ENCODE peak calls at places on chromosomes 3 and 15, in ten cellular contexts. M is hepatocyte; J is T-helper 17 cell; C is GM12865; Y is occipital lobe; B is HCT116; U is activated T-helper 1 cell treated with anti-CD3 and anti-CD28 coated beads, Interleukin-2, amount 50 U/mL, for 16 hours; K is T-cell; D is germinal center; N is hypothalamus. L is an unnamed sample.

GRCh38 chr3:55445551-55445950 is 41.6 kb downstream of the WNT5A start:
- DNase-seq in C (no peak), M (peak), D (no peak), J (no peak), N (no peak), B (no peak), K (no peak), U (no peak), Y (no peak), L (peak)

GRCh38 chr15:53448215-53449001 is 311.1 kb downstream of the WDR72 start:
- DNase-seq in K (no peak), B (no peak), C (no peak), D (no peak), J (no peak), Y (no peak), M (no peak), N (no peak), U (no peak), L (peak)

GRCh38 chr3:133781570-133781969 is 24.0 kb upstream of the SRPRB start:
- DNase-seq in U (no peak), J (no peak), B (no peak), D (no peak), K (no peak), N (no peak), M (no peak), Y (no peak), C (no peak), L (no peak)

GRCh38 chr3:152382312-152383135 is 113.8 kb downstream of the MBNL1 start:
- DNase-seq in U (no peak), B (no peak), Y (no peak), D (no peak), J (no peak), K (no peak), C (peak), N (no peak), M (no peak), L (peak)

GRCh38 chr3:52242039-52242438 is 3.1 kb upstream of the TWF2 start:
- DNase-seq in N (no peak), C (no peak), Y (no peak), B (no peak), U (no peak), K (no peak), M (no peak), D (no peak), J (no peak), L (no peak)

GRCh38 chr15:70259030-70259424 is 161.3 kb upstream of the TLE3 start:
- DNase-seq in D (peak), Y (no peak), B (no peak), N (no peak), J (peak), U (peak), K (peak), C (peak), M (peak), L (peak)

GRCh38 chr3:149077638-149078037 is 8.7 kb downstream of the HLTF start:
- DNase-seq in U (no peak), C (no peak), Y (no peak), D (no peak), B (no peak), K (no peak), J (no peak), M (peak), N (no peak), L (peak)

GRCh38 chr15:70426065-70426821 is 328.5 kb upstream of the TLE3 start:
- DNase-seq in J (no peak), D (no peak), K (no peak), B (no peak), M (no peak), U (no peak), N (no peak), C (no peak), Y (no peak), L (no peak)

GRCh38 chr3:129016366-129016724 is 15.2 kb downstream of the EFCC1 start:
- DNase-seq in Y (no peak), C (peak), K (peak), B (no peak), U (no peak), J (peak), M (peak), D (peak), N (no peak), L (peak)

GRCh38 chr3:50617096-50617791 is at the start of gene MAPKAPK3:
- DNase-seq in Y (no peak), U (no peak), M (peak), K (no peak), C (peak), N (no peak), J (no peak), D (peak), B (no peak), L (no peak)

GRCh38 chr3:5304789-5305680 is 117.5 kb downstream of the EDEM1 start:
- DNase-seq in J (no peak), Y (no peak), B (peak), K (peak), M (peak), C (peak), D (peak), N (no peak), U (no peak), L (peak)

GRCh38 chr15:97126556-97127233 is 796.2 kb downstream of the NR2F2 start:
- DNase-seq in J (no peak), M (no peak), D (no peak), C (no peak), Y (no peak), U (no peak), B (no peak), K (no peak), N (no peak), L (peak)

GRCh38 chr15:82739086-82739485 is 29.4 kb upstream of the AP3B2 start:
- DNase-seq in D (no peak), M (no peak), N (no peak), K (no peak), Y (no peak), B (no peak), C (no peak), U (no peak), J (no peak), L (peak)

GRCh38 chr15:71970435-71970834 is 147.5 kb downstream of the MYO9A start:
- DNase-seq in Y (no peak), N (no peak), C (no peak), B (no peak), K (no peak), M (no peak), U (no peak), J (no peak), D (no peak), L (peak)

GRCh38 chr3:4476507-4476906 is 9.4 kb upstream of the SUMF1 start:
- DNase-seq in M (no peak), C (no peak), U (no peak), N (no peak), Y (no peak), D (no peak), K (no peak), J (no peak), B (no peak), L (peak)

GRCh38 chr3:94405258-94406035 is 342.6 kb downstream of the NSUN3 start:
- DNase-seq in C (no peak), M (no peak), D (no peak), Y (no peak), B (no peak), J (no peak), N (no peak), K (no peak), U (no peak), L (peak)

GRCh38 chr3:12961007-12961725 is 112.1 kb downstream of the IQSEC1 start:
- DNase-seq in U (no peak), C (no peak), Y (no peak), N (no peak), J (no peak), B (no peak), K (no peak), D (no peak), M (no peak), L (no peak)

GRCh38 chr3:127002195-127003174 is 19.6 kb downstream of the PLXNA1 start:
- DNase-seq in J (no peak), N (no peak), U (no peak), Y (peak), D (no peak), B (no peak), K (no peak), C (peak), M (peak), L (peak)

GRCh38 chr15:57762302-57762701 is 55.8 kb downstream of the POLR2M start:
- DNase-seq in U (no peak), Y (no peak), K (no peak), C (no peak), B (no peak), M (no peak), N (no peak), D (no peak), J (no peak), L (no peak)

GRCh38 chr15:80844011-80844732 is 65.0 kb downstream of the CEMIP start:
- DNase-seq in U (no peak), K (no peak), B (no peak), C (no peak), N (no peak), D (no peak), J (no peak), Y (peak), M (no peak), L (peak)

GRCh38 chr15:64288577-64288976 is 67.4 kb downstream of the CSNK1G1 start:
- DNase-seq in J (no peak), D (no peak), U (no peak), M (no peak), N (no peak), K (no peak), Y (no peak), B (no peak), C (no peak), L (peak)

GRCh38 chr15:101579766-101580165 is 72.4 kb downstream of the TM2D3 start:
- DNase-seq in J (no peak), K (no peak), M (no peak), B (no peak), N (no peak), Y (no peak), U (no peak), D (no peak), C (peak), L (peak)

GRCh38 chr15:42285042-42285441 is 11.8 kb upstream of the TMEM87A start:
- DNase-seq in C (no peak), B (no peak), D (no peak), Y (no peak), U (no peak), M (no peak), N (no peak), J (no peak), K (no peak), L (no peak)

GRCh38 chr3:44048196-44048924 is 193.3 kb upstream of the TOPAZ1 start:
- DNase-seq in B (no peak), K (no peak), Y (no peak), U (no peak), N (no peak), C (peak), D (no peak), M (no peak), J (no peak), L (peak)

GRCh38 chr15:74723754-74724334 is 1.5 kb downstream of the CYP1A1 start:
- DNase-seq in K (no peak), N (no peak), J (no peak), Y (no peak), B (peak), C (peak), D (peak), M (peak), U (no peak), L (peak)

GRCh38 chr3:184078851-184079250 is 18.0 kb upstream of the HTR3E start:
- DNase-seq in N (no peak), B (no peak), D (no peak), J (no peak), C (no peak), U (no peak), M (no peak), Y (no peak), K (no peak), L (no peak)

GRCh38 chr3:136194409-136195257 is 1.5 kb downstream of the MSL2 start:
- DNase-seq in B (no peak), M (peak), D (peak), K (peak), U (peak), N (peak), Y (no peak), J (peak), C (peak), L (no peak)

GRCh38 chr3:12288466-12289129 is at the start of gene PPARG:
- DNase-seq in Y (no peak), K (no peak), C (no peak), D (peak), M (peak), U (no peak), N (no peak), B (peak), J (no peak), L (peak)

GRCh38 chr3:172550347-172550943 is 27.2 kb upstream of the TNFSF10 start:
- DNase-seq in K (peak), M (peak), J (no peak), C (peak), D (no peak), Y (peak), B (peak), N (no peak), U (peak), L (peak)

GRCh38 chr3:13569641-13570390 is 20.9 kb downstream of the FBLN2 start:
- DNase-seq in Y (no peak), D (no peak), K (no peak), N (no peak), C (no peak), B (no peak), J (no peak), U (no peak), M (no peak), L (no peak)

GRCh38 chr3:15272431-15273196 is 59.8 kb downstream of the SH3BP5 start:
- DNase-seq in J (no peak), B (no peak), N (no peak), M (no peak), Y (no peak), C (no peak), K (no peak), D (no peak), U (no peak), L (no peak)

GRCh38 chr3:45123030-45123429 is 23.1 kb downstream of the CDCP1 start:
- DNase-seq in B (no peak), M (peak), N (no peak), C (no peak), K (no peak), J (no peak), D (no peak), Y (no peak), U (no peak), L (peak)

GRCh38 chr3:9346141-9346540 is 16.7 kb upstream of the THUMPD3 start:
- DNase-seq in J (no peak), K (no peak), N (no peak), U (no peak), M (no peak), B (no peak), C (no peak), Y (no peak), D (no peak), L (no peak)

GRCh38 chr3:107242579-107242978 is 134.7 kb upstream of the CCDC54 start:
- DNase-seq in J (no peak), Y (no peak), B (no peak), D (no peak), C (no peak), U (no peak), M (no peak), K (no peak), N (no peak), L (no peak)

GRCh38 chr3:37466660-37467359 is 292.4 kb upstream of the LRRFIP2 start:
- DNase-seq in C (no peak), B (no peak), K (no peak), Y (no peak), D (no peak), U (no peak), J (no peak), M (no peak), N (no peak), L (no peak)

GRCh38 chr15:72063186-72063585 is 54.8 kb downstream of the MYO9A start:
- DNase-seq in Y (no peak), J (no peak), N (no peak), K (no peak), U (no peak), C (no peak), B (no peak), M (no peak), D (no peak), L (no peak)